ENCODE peak calls at places on chromosomes 7 and 10, in nine cellular contexts. One of them, this sample, is unnamed.

GRCh38 chr10:84194424-84195043 is at the start of gene CDHR1:
- DNase-seq in naive thymus-derived CD4-positive, alpha-beta T cell: peak; percentile 41
- DNase-seq in sigmoid colon: peak; percentile 60
- DNase-seq in mesendoderm: peak; percentile 65
- DNase-seq in OCI-LY7: no peak
- DNase-seq in heart left ventricle: peak; percentile 21
- DNase-seq in IMR-90: no peak
- DNase-seq in SJCRH30: no peak
- DNase-seq in left lung: peak; percentile 34
- DNase-seq in this sample: no peak

GRCh38 chr7:17608114-17608833 is 309.8 kb downstream of the AHR start:
- DNase-seq in heart left ventricle: no peak
- DNase-seq in SJCRH30: no peak
- DNase-seq in mesendoderm: no peak
- DNase-seq in left lung: no peak
- DNase-seq in sigmoid colon: no peak
- DNase-seq in naive thymus-derived CD4-positive, alpha-beta T cell: no peak
- DNase-seq in OCI-LY7: no peak
- DNase-seq in IMR-90: peak; percentile 50
- DNase-seq in this sample: no peak

GRCh38 chr10:116113721-116114501 is 159.1 kb downstream of the GFRA1 start:
- DNase-seq in sigmoid colon: no peak
- DNase-seq in IMR-90: peak; percentile 82
- DNase-seq in left lung: no peak
- DNase-seq in heart left ventricle: no peak
- DNase-seq in naive thymus-derived CD4-positive, alpha-beta T cell: no peak
- DNase-seq in SJCRH30: no peak
- DNase-seq in OCI-LY7: no peak
- DNase-seq in mesendoderm: no peak
- DNase-seq in this sample: no peak

GRCh38 chr10:15518256-15518655 is 147.2 kb upstream of the FAM171A1 start:
- DNase-seq in IMR-90: no peak
- DNase-seq in SJCRH30: peak; percentile 9
- DNase-seq in OCI-LY7: no peak
- DNase-seq in left lung: no peak
- DNase-seq in sigmoid colon: no peak
- DNase-seq in naive thymus-derived CD4-positive, alpha-beta T cell: no peak
- DNase-seq in mesendoderm: no peak
- DNase-seq in heart left ventricle: no peak
- DNase-seq in this sample: no peak

GRCh38 chr7:12893292-12893691 is 205.9 kb downstream of the ARL4A start:
- DNase-seq in OCI-LY7: no peak
- DNase-seq in sigmoid colon: no peak
- DNase-seq in mesendoderm: no peak
- DNase-seq in left lung: no peak
- DNase-seq in IMR-90: no peak
- DNase-seq in naive thymus-derived CD4-positive, alpha-beta T cell: no peak
- DNase-seq in SJCRH30: no peak
- DNase-seq in heart left ventricle: no peak
- DNase-seq in this sample: no peak

GRCh38 chr7:26153823-26154783 is 2.1 kb downstream of the NFE2L3 start:
- DNase-seq in SJCRH30: no peak
- DNase-seq in sigmoid colon: no peak
- DNase-seq in left lung: no peak
- DNase-seq in mesendoderm: peak; percentile 87
- DNase-seq in naive thymus-derived CD4-positive, alpha-beta T cell: peak; percentile 50
- DNase-seq in heart left ventricle: peak; percentile 23
- DNase-seq in IMR-90: peak; percentile 68
- DNase-seq in OCI-LY7: peak; percentile 53
- DNase-seq in this sample: peak; percentile 48

GRCh38 chr7:141444956-141445355 is 106.3 kb upstream of the AGK start:
- DNase-seq in SJCRH30: no peak
- DNase-seq in sigmoid colon: no peak
- DNase-seq in left lung: no peak
- DNase-seq in mesendoderm: peak; percentile 77
- DNase-seq in IMR-90: no peak
- DNase-seq in heart left ventricle: no peak
- DNase-seq in naive thymus-derived CD4-positive, alpha-beta T cell: no peak
- DNase-seq in OCI-LY7: no peak
- DNase-seq in this sample: no peak

GRCh38 chr10:77715081-77715480 is 77.5 kb upstream of the KCNMA1 start:
- DNase-seq in IMR-90: no peak
- DNase-seq in SJCRH30: no peak
- DNase-seq in mesendoderm: peak; percentile 45
- DNase-seq in heart left ventricle: no peak
- DNase-seq in OCI-LY7: peak; percentile 10
- DNase-seq in sigmoid colon: no peak
- DNase-seq in naive thymus-derived CD4-positive, alpha-beta T cell: no peak
- DNase-seq in left lung: no peak
- DNase-seq in this sample: no peak

GRCh38 chr7:51356849-51357516 is 40.4 kb upstream of the COBL start:
- DNase-seq in IMR-90: no peak
- DNase-seq in mesendoderm: no peak
- DNase-seq in OCI-LY7: no peak
- DNase-seq in sigmoid colon: no peak
- DNase-seq in left lung: no peak
- DNase-seq in naive thymus-derived CD4-positive, alpha-beta T cell: no peak
- DNase-seq in heart left ventricle: no peak
- DNase-seq in SJCRH30: no peak
- DNase-seq in this sample: peak; percentile 47

GRCh38 chr7:95527033-95527775 is 41.5 kb downstream of the ASB4 start:
- DNase-seq in sigmoid colon: peak; percentile 74
- DNase-seq in heart left ventricle: peak; percentile 53
- DNase-seq in left lung: peak; percentile 37
- DNase-seq in OCI-LY7: peak; percentile 49
- DNase-seq in SJCRH30: peak; percentile 92
- DNase-seq in IMR-90: peak; percentile 44
- DNase-seq in mesendoderm: peak; percentile 79
- DNase-seq in naive thymus-derived CD4-positive, alpha-beta T cell: no peak
- DNase-seq in this sample: peak; percentile 64

GRCh38 chr10:21649441-21649872 is 115.4 kb downstream of the MLLT10 start:
- DNase-seq in SJCRH30: no peak
- DNase-seq in left lung: no peak
- DNase-seq in mesendoderm: peak; percentile 31
- DNase-seq in OCI-LY7: no peak
- DNase-seq in heart left ventricle: no peak
- DNase-seq in naive thymus-derived CD4-positive, alpha-beta T cell: no peak
- DNase-seq in IMR-90: no peak
- DNase-seq in sigmoid colon: no peak
- DNase-seq in this sample: no peak

GRCh38 chr10:1323951-1324350 is 267.8 kb downstream of the WDR37 start:
- DNase-seq in SJCRH30: no peak
- DNase-seq in sigmoid colon: no peak
- DNase-seq in left lung: no peak
- DNase-seq in naive thymus-derived CD4-positive, alpha-beta T cell: no peak
- DNase-seq in mesendoderm: no peak
- DNase-seq in heart left ventricle: no peak
- DNase-seq in OCI-LY7: no peak
- DNase-seq in IMR-90: no peak
- DNase-seq in this sample: no peak

GRCh38 chr7:66043681-66044497 is 31.7 kb upstream of the ASL start:
- DNase-seq in sigmoid colon: peak; percentile 69
- DNase-seq in SJCRH30: no peak
- DNase-seq in heart left ventricle: peak; percentile 25
- DNase-seq in naive thymus-derived CD4-positive, alpha-beta T cell: peak; percentile 26
- DNase-seq in IMR-90: no peak
- DNase-seq in OCI-LY7: no peak
- DNase-seq in mesendoderm: no peak
- DNase-seq in left lung: peak; percentile 63
- DNase-seq in this sample: peak; percentile 73

GRCh38 chr7:20542594-20542993 is 72.9 kb upstream of the ABCB5 start:
- DNase-seq in sigmoid colon: peak; percentile 78
- DNase-seq in SJCRH30: no peak
- DNase-seq in heart left ventricle: no peak
- DNase-seq in IMR-90: no peak
- DNase-seq in mesendoderm: no peak
- DNase-seq in naive thymus-derived CD4-positive, alpha-beta T cell: no peak
- DNase-seq in left lung: no peak
- DNase-seq in OCI-LY7: no peak
- DNase-seq in this sample: peak; percentile 14

GRCh38 chr10:126674741-126675515 is 4.4 kb upstream of the C10orf90 start:
- DNase-seq in sigmoid colon: no peak
- DNase-seq in mesendoderm: no peak
- DNase-seq in IMR-90: no peak
- DNase-seq in heart left ventricle: no peak
- DNase-seq in left lung: no peak
- DNase-seq in SJCRH30: no peak
- DNase-seq in naive thymus-derived CD4-positive, alpha-beta T cell: no peak
- DNase-seq in OCI-LY7: no peak
- DNase-seq in this sample: no peak

GRCh38 chr7:128835790-128836641 is 5.8 kb downstream of the FLNC start:
- DNase-seq in left lung: no peak
- DNase-seq in sigmoid colon: peak; percentile 87
- DNase-seq in IMR-90: peak; percentile 66
- DNase-seq in OCI-LY7: no peak
- DNase-seq in heart left ventricle: peak; percentile 67
- DNase-seq in naive thymus-derived CD4-positive, alpha-beta T cell: no peak
- DNase-seq in SJCRH30: peak; percentile 92
- DNase-seq in mesendoderm: no peak
- DNase-seq in this sample: no peak
- H3K36me3 ChIP-seq in left lung: no peaks in the 10 kb centered on the region
- H3K36me3 ChIP-seq in sigmoid colon: peaks cover 45% of the 10 kb centered on the region
- H3K36me3 ChIP-seq in IMR-90: peaks cover 61% of the 10 kb centered on the region
- H3K36me3 ChIP-seq in OCI-LY7: no peaks in the 10 kb centered on the region
- H3K36me3 ChIP-seq in heart left ventricle: peaks cover 62% of the 10 kb centered on the region
- H3K36me3 ChIP-seq in naive thymus-derived CD4-positive, alpha-beta T cell: no peaks in the 10 kb centered on the region
- H3K36me3 ChIP-seq in SJCRH30: peaks cover 66% of the 10 kb centered on the region
- H3K36me3 ChIP-seq in mesendoderm: peaks cover 14% of the 10 kb centered on the region
- H3K36me3 ChIP-seq in this sample: no peaks in the 10 kb centered on the region

DNA sequence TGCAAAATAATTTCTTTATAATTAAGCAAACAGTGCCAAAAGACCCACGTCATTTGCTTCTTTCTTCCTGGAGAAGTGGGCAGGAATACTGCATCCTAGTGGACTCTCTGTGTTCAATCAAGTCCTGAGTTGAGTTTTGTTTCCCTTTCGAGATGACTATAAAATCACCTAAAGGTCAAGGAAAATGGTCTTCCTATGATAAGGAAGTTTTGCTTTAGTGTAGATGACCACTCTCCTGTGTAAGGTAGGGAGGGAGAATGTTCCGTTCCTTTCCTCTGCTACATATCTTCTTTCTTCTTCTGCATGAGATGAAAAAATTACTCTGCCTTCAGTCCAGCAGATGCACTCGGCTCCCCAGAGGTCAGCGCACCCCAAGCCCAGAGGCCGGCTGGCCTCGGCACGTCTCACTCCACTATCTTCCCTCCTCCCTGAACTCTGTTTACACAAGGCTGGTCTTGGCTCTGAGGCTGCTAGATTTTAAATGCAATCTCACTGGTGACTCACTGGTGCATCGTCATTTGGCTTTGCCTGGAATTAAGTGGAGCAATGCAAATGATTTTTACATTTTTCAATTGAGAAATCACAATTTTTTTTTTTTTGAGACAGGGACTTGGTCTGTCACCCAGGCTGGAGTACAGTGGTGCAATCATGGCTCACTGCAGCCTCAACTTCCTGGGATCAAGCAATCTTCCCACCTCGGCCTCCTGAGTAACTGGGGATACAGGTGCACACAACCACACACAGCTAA is 18.6 kb upstream of the VDAC2 start:
- DNase-seq in heart left ventricle: peak; percentile 34
- DNase-seq in OCI-LY7: no peak
- DNase-seq in mesendoderm: peak; percentile 33
- DNase-seq in left lung: peak; percentile 59
- DNase-seq in naive thymus-derived CD4-positive, alpha-beta T cell: no peak
- DNase-seq in IMR-90: peak; percentile 97
- DNase-seq in SJCRH30: no peak
- DNase-seq in sigmoid colon: peak; percentile 83
- DNase-seq in this sample: peak; percentile 49
- H3K27ac ChIP-seq in heart left ventricle: peak overlapping the region; percentile 40
- H3K27ac ChIP-seq in OCI-LY7: no peak overlapping the region
- H3K27ac ChIP-seq in mesendoderm: no peak overlapping the region
- H3K27ac ChIP-seq in left lung: no peak overlapping the region
- H3K27ac ChIP-seq in naive thymus-derived CD4-positive, alpha-beta T cell: no peak overlapping the region
- H3K27ac ChIP-seq in IMR-90: peak overlapping the region; percentile 76
- H3K27ac ChIP-seq in SJCRH30: no peak overlapping the region
- H3K27ac ChIP-seq in sigmoid colon: peak overlapping the region; percentile 63
- H3K27ac ChIP-seq in this sample: peak overlapping the region; percentile 4

GRCh38 chr10:119677904-119678755 is 26.9 kb downstream of the BAG3 start:
- DNase-seq in left lung: no peak
- DNase-seq in mesendoderm: no peak
- DNase-seq in SJCRH30: no peak
- DNase-seq in IMR-90: no peak
- DNase-seq in naive thymus-derived CD4-positive, alpha-beta T cell: no peak
- DNase-seq in heart left ventricle: no peak
- DNase-seq in OCI-LY7: no peak
- DNase-seq in sigmoid colon: no peak
- DNase-seq in this sample: no peak

GRCh38 chr10:119680050-119680449 is 28.9 kb downstream of the BAG3 start:
- DNase-seq in sigmoid colon: no peak
- DNase-seq in IMR-90: peak; percentile 82
- DNase-seq in SJCRH30: no peak
- DNase-seq in heart left ventricle: no peak
- DNase-seq in mesendoderm: no peak
- DNase-seq in naive thymus-derived CD4-positive, alpha-beta T cell: no peak
- DNase-seq in OCI-LY7: no peak
- DNase-seq in left lung: no peak
- DNase-seq in this sample: no peak

GRCh38 chr10:119675483-119676170 is 24.4 kb downstream of the BAG3 start:
- DNase-seq in sigmoid colon: no peak
- DNase-seq in left lung: no peak
- DNase-seq in naive thymus-derived CD4-positive, alpha-beta T cell: no peak
- DNase-seq in OCI-LY7: no peak
- DNase-seq in mesendoderm: no peak
- DNase-seq in heart left ventricle: no peak
- DNase-seq in SJCRH30: no peak
- DNase-seq in IMR-90: no peak
- DNase-seq in this sample: no peak

GRCh38 chr10:119679480-119679829 is 28.3 kb downstream of the BAG3 start:
- DNase-seq in sigmoid colon: no peak
- DNase-seq in SJCRH30: no peak
- DNase-seq in IMR-90: no peak
- DNase-seq in left lung: no peak
- DNase-seq in naive thymus-derived CD4-positive, alpha-beta T cell: no peak
- DNase-seq in OCI-LY7: no peak
- DNase-seq in heart left ventricle: no peak
- DNase-seq in mesendoderm: no peak
- DNase-seq in this sample: no peak

DNA sequence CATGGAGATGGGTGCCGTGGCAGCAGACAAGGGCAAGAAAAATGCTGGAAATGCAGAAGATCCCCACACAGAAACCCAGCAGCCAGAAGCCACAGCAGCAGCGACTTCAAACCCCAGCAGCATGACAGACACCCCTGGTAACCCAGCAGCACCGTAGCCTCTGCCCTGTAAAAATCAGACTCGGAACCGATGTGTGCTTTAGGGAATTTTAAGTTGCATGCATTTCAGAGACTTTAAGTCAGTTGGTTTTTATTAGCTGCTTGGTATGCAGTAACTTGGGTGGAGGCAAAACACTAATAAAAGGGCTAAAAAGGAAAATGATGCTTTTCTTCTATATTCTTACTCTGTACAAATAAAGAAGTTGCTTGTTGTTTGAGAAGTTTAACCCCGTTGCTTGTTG is 25.9 kb downstream of the BAG3 start:
- DNase-seq in left lung: no peak
- DNase-seq in heart left ventricle: no peak
- DNase-seq in SJCRH30: no peak
- DNase-seq in naive thymus-derived CD4-positive, alpha-beta T cell: no peak
- DNase-seq in IMR-90: no peak
- DNase-seq in mesendoderm: no peak
- DNase-seq in sigmoid colon: no peak
- DNase-seq in OCI-LY7: no peak
- DNase-seq in this sample: no peak
- H3K36me3 ChIP-seq in left lung: peaks cover 3% of the 10 kb centered on the region
- H3K36me3 ChIP-seq in heart left ventricle: peaks cover 60% of the 10 kb centered on the region
- H3K36me3 ChIP-seq in SJCRH30: peaks cover 33% of the 10 kb centered on the region
- H3K36me3 ChIP-seq in naive thymus-derived CD4-positive, alpha-beta T cell: peaks cover 55% of the 10 kb centered on the region
- H3K36me3 ChIP-seq in IMR-90: peaks cover 45% of the 10 kb centered on the region
- H3K36me3 ChIP-seq in mesendoderm: peaks cover 11% of the 10 kb centered on the region
- H3K36me3 ChIP-seq in sigmoid colon: peaks cover 31% of the 10 kb centered on the region
- H3K36me3 ChIP-seq in OCI-LY7: no peaks in the 10 kb centered on the region
- H3K36me3 ChIP-seq in this sample: peaks cover 20% of the 10 kb centered on the region

GRCh38 chr7:155306677-155307470 is 9.2 kb downstream of the INSIG1 start:
- DNase-seq in IMR-90: no peak
- DNase-seq in heart left ventricle: no peak
- DNase-seq in naive thymus-derived CD4-positive, alpha-beta T cell: no peak
- DNase-seq in sigmoid colon: no peak
- DNase-seq in SJCRH30: no peak
- DNase-seq in mesendoderm: no peak
- DNase-seq in OCI-LY7: no peak
- DNase-seq in left lung: no peak
- DNase-seq in this sample: peak; percentile 49
- H3K27ac ChIP-seq in IMR-90: no peak overlapping the region
- H3K27ac ChIP-seq in heart left ventricle: no peak overlapping the region
- H3K27ac ChIP-seq in naive thymus-derived CD4-positive, alpha-beta T cell: no peak overlapping the region
- H3K27ac ChIP-seq in sigmoid colon: no peak overlapping the region
- H3K27ac ChIP-seq in SJCRH30: no peak overlapping the region
- H3K27ac ChIP-seq in mesendoderm: no peak overlapping the region
- H3K27ac ChIP-seq in OCI-LY7: no peak overlapping the region
- H3K27ac ChIP-seq in left lung: no peak overlapping the region
- H3K27ac ChIP-seq in this sample: peak overlapping the region; percentile 31